ENCODE peak calls at places on chromosomes 16 and 17, in four cellular contexts. One of them, this sample, is unnamed.

GRCh38 chr17:49548506-49549310 is 27.0 kb upstream of the NXPH3 start:
- DNase-seq in A549: peak
- DNase-seq in K562: peak
- DNase-seq in HepG2: peak
- DNase-seq in this sample: peak

GRCh38 chr17:62757518-62757951 is 50.6 kb downstream of the MARCHF10 start:
- DNase-seq in A549: no peak
- DNase-seq in K562: no peak
- DNase-seq in HepG2: no peak
- DNase-seq in this sample: peak

GRCh38 chr17:50627386-50627781 is 7.3 kb upstream of the ABCC3 start:
- DNase-seq in A549: no peak
- DNase-seq in K562: no peak
- DNase-seq in HepG2: no peak
- DNase-seq in this sample: no peak

GRCh38 chr17:67902531-67903231 is 77.4 kb downstream of the BPTF start:
- DNase-seq in A549: no peak
- DNase-seq in K562: no peak
- DNase-seq in HepG2: no peak
- DNase-seq in this sample: no peak

GRCh38 chr17:41966453-41967140 is at the start of gene CNP:
- DNase-seq in A549: peak
- DNase-seq in K562: peak
- DNase-seq in HepG2: peak
- DNase-seq in this sample: peak

GRCh38 chr17:19307521-19307920 is 55.0 kb downstream of the B9D1 start:
- DNase-seq in A549: no peak
- DNase-seq in K562: no peak
- DNase-seq in HepG2: no peak
- DNase-seq in this sample: no peak

GRCh38 chr17:62761884-62762283 is 46.2 kb downstream of the MARCHF10 start:
- DNase-seq in A549: no peak
- DNase-seq in K562: no peak
- DNase-seq in HepG2: no peak
- DNase-seq in this sample: no peak

GRCh38 chr17:41334385-41334784 is 16.2 kb downstream of the KRT33A start:
- DNase-seq in A549: no peak
- DNase-seq in K562: no peak
- DNase-seq in HepG2: no peak
- DNase-seq in this sample: no peak

GRCh38 chr16:89764711-89765201 is 43.4 kb downstream of the ZNF276 start:
- DNase-seq in A549: no peak
- DNase-seq in K562: no peak
- DNase-seq in HepG2: no peak
- DNase-seq in this sample: no peak

GRCh38 chr16:28984619-28985135 is at the start of gene LAT:
- DNase-seq in A549: no peak
- DNase-seq in K562: no peak
- DNase-seq in HepG2: no peak
- DNase-seq in this sample: no peak

GRCh38 chr17:55584055-55584685 is 72.9 kb upstream of the SMIM36 start:
- DNase-seq in A549: no peak
- DNase-seq in K562: no peak
- DNase-seq in HepG2: no peak
- DNase-seq in this sample: peak

GRCh38 chr16:27977966-27978365 is 85.5 kb downstream of the GSG1L start:
- DNase-seq in A549: no peak
- DNase-seq in K562: no peak
- DNase-seq in HepG2: no peak
- DNase-seq in this sample: peak

GRCh38 chr17:71180801-71181385 is 939.9 kb upstream of the SOX9 start:
- DNase-seq in A549: no peak
- DNase-seq in K562: no peak
- DNase-seq in HepG2: no peak
- DNase-seq in this sample: peak

GRCh38 chr17:64074704-64075484 is 54.5 kb upstream of the ICAM2 start:
- DNase-seq in A549: peak
- DNase-seq in K562: no peak
- DNase-seq in HepG2: peak
- DNase-seq in this sample: peak

GRCh38 chr17:72696156-72696555 is 396.3 kb downstream of the SLC39A11 start:
- DNase-seq in A549: no peak
- DNase-seq in K562: no peak
- DNase-seq in HepG2: no peak
- DNase-seq in this sample: no peak

GRCh38 chr17:39753514-39754160 is 15.9 kb downstream of the GRB7 start:
- DNase-seq in A549: no peak
- DNase-seq in K562: no peak
- DNase-seq in HepG2: no peak
- DNase-seq in this sample: no peak

GRCh38 chr16:76345093-76345735 is 68.0 kb downstream of the CNTNAP4 start:
- DNase-seq in A549: no peak
- DNase-seq in K562: no peak
- DNase-seq in HepG2: no peak
- DNase-seq in this sample: no peak

GRCh38 chr16:75379911-75380847 is 53.1 kb downstream of the CFDP1 start:
- DNase-seq in A549: no peak
- DNase-seq in K562: no peak
- DNase-seq in HepG2: no peak
- DNase-seq in this sample: no peak

GRCh38 chr17:50297407-50297865 is 23.2 kb downstream of the TMEM92 start:
- DNase-seq in A549: peak
- DNase-seq in K562: peak
- DNase-seq in HepG2: peak
- DNase-seq in this sample: peak

GRCh38 chr16:17885659-17886200 is 415.0 kb upstream of the XYLT1 start:
- DNase-seq in A549: no peak
- DNase-seq in K562: no peak
- DNase-seq in HepG2: no peak
- DNase-seq in this sample: no peak

GRCh38 chr17:35799942-35800341 is 4.5 kb upstream of the MMP28 start:
- DNase-seq in A549: peak
- DNase-seq in K562: no peak
- DNase-seq in HepG2: no peak
- DNase-seq in this sample: no peak

GRCh38 chr17:37607637-37608368 is 1.4 kb downstream of the SYNRG start:
- DNase-seq in A549: no peak
- DNase-seq in K562: no peak
- DNase-seq in HepG2: no peak
- DNase-seq in this sample: no peak

GRCh38 chr16:75097941-75098897 is 18.4 kb downstream of the LDHD start:
- DNase-seq in A549: no peak
- DNase-seq in K562: no peak
- DNase-seq in HepG2: no peak
- DNase-seq in this sample: no peak

GRCh38 chr16:48788475-48788874 is 178.5 kb upstream of the N4BP1 start:
- DNase-seq in A549: no peak
- DNase-seq in K562: no peak
- DNase-seq in HepG2: no peak
- DNase-seq in this sample: no peak

GRCh38 chr17:6706499-6706898 is 6.7 kb downstream of the SLC13A5 start:
- DNase-seq in A549: no peak
- DNase-seq in K562: no peak
- DNase-seq in HepG2: no peak
- DNase-seq in this sample: no peak
- TF ChIP-seq MAZ in A549: no peak
- TF ChIP-seq MAZ in K562: no peak
- TF ChIP-seq MAZ in HepG2: no peak
- TF ChIP-seq MAZ in this sample: no peak

DNA sequence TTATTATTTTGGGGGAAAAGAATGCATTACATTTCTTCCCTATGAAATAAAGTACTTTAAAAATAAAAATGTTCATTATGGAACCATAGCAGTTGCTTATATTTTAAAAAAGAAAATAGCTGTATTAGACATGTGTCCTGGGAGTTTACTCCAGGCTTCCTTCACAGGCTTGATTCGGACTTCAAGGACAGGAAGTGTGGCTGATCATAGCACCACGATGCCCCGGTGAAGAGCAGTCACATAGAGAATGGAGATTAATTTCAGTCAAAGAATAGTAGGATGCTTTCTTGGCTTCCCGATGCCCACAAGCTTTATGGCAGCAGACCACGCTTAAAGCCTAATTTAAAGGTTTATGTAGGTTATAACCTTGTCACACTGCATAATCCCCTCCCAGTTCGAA is 125.1 kb downstream of the NPIPB5 start:
- DNase-seq in A549: no peak
- DNase-seq in K562: no peak
- DNase-seq in HepG2: no peak
- DNase-seq in this sample: no peak
- TF ChIP-seq MAZ in A549: no peak
- TF ChIP-seq MAZ in K562: no peak
- TF ChIP-seq MAZ in HepG2: no peak
- TF ChIP-seq MAZ in this sample: no peak

GRCh38 chr16:66069576-66069975 is 296.9 kb upstream of the CDH5 start:
- DNase-seq in A549: no peak
- DNase-seq in K562: no peak
- DNase-seq in HepG2: no peak
- DNase-seq in this sample: peak

GRCh38 chr16:66065869-66066403 is 300.6 kb upstream of the CDH5 start:
- DNase-seq in A549: no peak
- DNase-seq in K562: no peak
- DNase-seq in HepG2: no peak
- DNase-seq in this sample: no peak

GRCh38 chr16:66064811-66065530 is 301.5 kb upstream of the CDH5 start:
- DNase-seq in A549: no peak
- DNase-seq in K562: no peak
- DNase-seq in HepG2: no peak
- DNase-seq in this sample: no peak

DNA sequence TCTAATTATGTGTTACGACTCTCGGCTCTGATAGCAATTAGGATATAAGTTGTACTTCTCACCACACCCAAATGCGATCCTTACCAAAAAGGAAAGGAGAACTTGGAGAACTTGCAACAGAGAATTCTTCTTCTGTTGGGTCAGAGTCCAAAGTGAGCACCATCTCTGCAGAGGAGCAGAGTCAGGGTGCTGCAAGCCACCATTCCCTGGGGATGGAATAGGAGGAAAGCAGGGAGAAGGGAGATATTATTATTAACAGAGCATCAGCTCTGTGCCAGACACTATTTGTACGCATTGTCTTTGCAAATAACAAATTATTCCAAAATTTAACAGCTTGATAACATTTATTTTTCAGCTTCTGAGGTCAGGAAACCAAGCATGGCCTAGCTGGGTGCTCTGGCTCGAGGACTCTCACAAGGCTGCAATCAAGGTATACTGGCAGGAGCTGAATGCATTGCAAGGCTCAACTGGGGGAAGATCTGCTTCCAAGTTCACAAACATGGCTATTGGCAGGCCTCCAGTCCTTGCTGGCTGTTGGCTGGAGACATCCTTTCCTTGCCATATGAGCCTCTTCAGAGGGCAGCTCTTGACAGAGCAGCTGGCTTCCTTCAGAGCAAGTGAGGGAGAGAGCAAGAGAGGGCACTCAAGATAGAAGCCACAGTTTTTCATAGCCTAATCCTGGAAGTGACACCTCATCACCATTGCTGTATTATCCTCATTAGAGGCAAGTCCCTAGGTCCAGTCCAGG is 296.2 kb upstream of the CDH5 start:
- DNase-seq in A549: no peak
- DNase-seq in K562: no peak
- DNase-seq in HepG2: no peak
- DNase-seq in this sample: peak
- TF ChIP-seq MAZ in A549: no peak
- TF ChIP-seq MAZ in K562: no peak
- TF ChIP-seq MAZ in HepG2: no peak
- TF ChIP-seq MAZ in this sample: no peak

GRCh38 chr16:87210949-87211348 is 106.2 kb downstream of the C16orf95 start:
- DNase-seq in A549: no peak
- DNase-seq in K562: no peak
- DNase-seq in HepG2: no peak
- DNase-seq in this sample: peak

GRCh38 chr16:87209808-87210512 is 107.2 kb downstream of the C16orf95 start:
- DNase-seq in A549: no peak
- DNase-seq in K562: no peak
- DNase-seq in HepG2: no peak
- DNase-seq in this sample: no peak

GRCh38 chr16:87207965-87208364 is 109.2 kb downstream of the C16orf95 start:
- DNase-seq in A549: no peak
- DNase-seq in K562: no peak
- DNase-seq in HepG2: no peak
- DNase-seq in this sample: no peak

GRCh38 chr16:87213536-87213935 is 103.7 kb downstream of the C16orf95 start:
- DNase-seq in A549: no peak
- DNase-seq in K562: no peak
- DNase-seq in HepG2: no peak
- DNase-seq in this sample: no peak

GRCh38 chr16:87212026-87212425 is 105.2 kb downstream of the C16orf95 start:
- DNase-seq in A549: no peak
- DNase-seq in K562: no peak
- DNase-seq in HepG2: no peak
- DNase-seq in this sample: peak
- TF ChIP-seq MAZ in A549: no peak
- TF ChIP-seq MAZ in K562: no peak
- TF ChIP-seq MAZ in HepG2: no peak
- TF ChIP-seq MAZ in this sample: no peak

GRCh38 chr17:75875182-75875939 is 3.0 kb downstream of the TRIM47 start:
- DNase-seq in A549: no peak
- DNase-seq in K562: no peak
- DNase-seq in HepG2: no peak
- DNase-seq in this sample: no peak
- TF ChIP-seq MAZ in A549: no peak
- TF ChIP-seq MAZ in K562: no peak
- TF ChIP-seq MAZ in HepG2: no peak
- TF ChIP-seq MAZ in this sample: no peak

GRCh38 chr17:53543363-53543927 is 279.3 kb upstream of the KIF2B start:
- DNase-seq in A549: no peak
- DNase-seq in K562: no peak
- DNase-seq in HepG2: no peak
- DNase-seq in this sample: no peak

GRCh38 chr17:53548252-53548651 is 274.5 kb upstream of the KIF2B start:
- DNase-seq in A549: no peak
- DNase-seq in K562: no peak
- DNase-seq in HepG2: no peak
- DNase-seq in this sample: no peak
- TF ChIP-seq MAZ in A549: no peak
- TF ChIP-seq MAZ in K562: no peak
- TF ChIP-seq MAZ in HepG2: no peak
- TF ChIP-seq MAZ in this sample: no peak

This sample was measured in IMR-90.